ENCODE peak calls at places on chromosomes 1 and 21, in nine cellular contexts. One of them, this sample, is unnamed. For H3K4me1, the result is how much of the 10 kb centered on the place peaks cover.

GRCh38 chr1:215645861-215646260 is 78.8 kb downstream of the KCTD3 start:
- ATAC-seq in gastrocnemius medialis: no peak
- ATAC-seq in right lobe of liver: no peak
- ATAC-seq in HepG2: no peak
- ATAC-seq in body of pancreas: no peak
- ATAC-seq in upper lobe of left lung: no peak
- ATAC-seq in heart left ventricle: no peak
- ATAC-seq in A549: no peak
- ATAC-seq in HCT116: no peak
- ATAC-seq in this sample: no peak

GRCh38 chr1:75765697-75766355 is 20.2 kb upstream of the RABGGTB start:
- ATAC-seq in gastrocnemius medialis: no peak
- ATAC-seq in right lobe of liver: no peak
- ATAC-seq in HepG2: no peak
- ATAC-seq in body of pancreas: no peak
- ATAC-seq in upper lobe of left lung: no peak
- ATAC-seq in heart left ventricle: no peak
- ATAC-seq in A549: peak
- ATAC-seq in HCT116: peak
- ATAC-seq in this sample: no peak

GRCh38 chr1:234658143-234658542 is 48.2 kb upstream of the IRF2BP2 start:
- ATAC-seq in gastrocnemius medialis: peak
- ATAC-seq in right lobe of liver: peak
- ATAC-seq in HepG2: peak
- ATAC-seq in body of pancreas: peak
- ATAC-seq in upper lobe of left lung: peak
- ATAC-seq in heart left ventricle: no peak
- ATAC-seq in A549: peak
- ATAC-seq in HCT116: no peak
- ATAC-seq in this sample: no peak

GRCh38 chr1:78033797-78034172 is 12.0 kb upstream of the GIPC2 start:
- ATAC-seq in gastrocnemius medialis: no peak
- ATAC-seq in right lobe of liver: no peak
- ATAC-seq in HepG2: peak
- ATAC-seq in body of pancreas: no peak
- ATAC-seq in upper lobe of left lung: no peak
- ATAC-seq in heart left ventricle: no peak
- ATAC-seq in A549: no peak
- ATAC-seq in HCT116: no peak
- ATAC-seq in this sample: no peak

GRCh38 chr1:61842863-61843514 is 100.7 kb downstream of the PATJ start:
- ATAC-seq in gastrocnemius medialis: no peak
- ATAC-seq in right lobe of liver: no peak
- ATAC-seq in HepG2: peak
- ATAC-seq in body of pancreas: no peak
- ATAC-seq in upper lobe of left lung: no peak
- ATAC-seq in heart left ventricle: no peak
- ATAC-seq in A549: peak
- ATAC-seq in HCT116: peak
- ATAC-seq in this sample: no peak

GRCh38 chr1:227094249-227094966 is 154.3 kb downstream of the COQ8A start:
- ATAC-seq in gastrocnemius medialis: no peak
- ATAC-seq in right lobe of liver: peak
- ATAC-seq in HepG2: peak
- ATAC-seq in body of pancreas: peak
- ATAC-seq in upper lobe of left lung: no peak
- ATAC-seq in heart left ventricle: no peak
- ATAC-seq in A549: no peak
- ATAC-seq in HCT116: peak
- ATAC-seq in this sample: no peak

GRCh38 chr1:214259353-214259982 is 21.5 kb upstream of the SMYD2 start:
- ATAC-seq in gastrocnemius medialis: no peak
- ATAC-seq in right lobe of liver: no peak
- ATAC-seq in HepG2: peak
- ATAC-seq in body of pancreas: no peak
- ATAC-seq in upper lobe of left lung: no peak
- ATAC-seq in heart left ventricle: no peak
- ATAC-seq in A549: peak
- ATAC-seq in HCT116: no peak
- ATAC-seq in this sample: no peak

GRCh38 chr1:203316626-203317093 is 11.3 kb downstream of the BTG2 start:
- ATAC-seq in gastrocnemius medialis: no peak
- ATAC-seq in right lobe of liver: peak
- ATAC-seq in HepG2: no peak
- ATAC-seq in body of pancreas: peak
- ATAC-seq in upper lobe of left lung: peak
- ATAC-seq in heart left ventricle: peak
- ATAC-seq in A549: peak
- ATAC-seq in HCT116: no peak
- ATAC-seq in this sample: peak

GRCh38 chr1:177779325-177779965 is 190.4 kb downstream of the SEC16B start:
- ATAC-seq in gastrocnemius medialis: peak
- ATAC-seq in right lobe of liver: no peak
- ATAC-seq in HepG2: no peak
- ATAC-seq in body of pancreas: no peak
- ATAC-seq in upper lobe of left lung: no peak
- ATAC-seq in heart left ventricle: no peak
- ATAC-seq in A549: no peak
- ATAC-seq in HCT116: no peak
- ATAC-seq in this sample: no peak

GRCh38 chr1:202105571-202106339 is 17.0 kb upstream of the GPR37L1 start:
- ATAC-seq in gastrocnemius medialis: no peak
- ATAC-seq in right lobe of liver: no peak
- ATAC-seq in HepG2: no peak
- ATAC-seq in body of pancreas: no peak
- ATAC-seq in upper lobe of left lung: no peak
- ATAC-seq in heart left ventricle: no peak
- ATAC-seq in A549: peak
- ATAC-seq in HCT116: peak
- ATAC-seq in this sample: no peak

GRCh38 chr1:208731976-208732821 is 488.0 kb upstream of the PLXNA2 start:
- ATAC-seq in gastrocnemius medialis: no peak
- ATAC-seq in right lobe of liver: no peak
- ATAC-seq in HepG2: no peak
- ATAC-seq in body of pancreas: no peak
- ATAC-seq in upper lobe of left lung: no peak
- ATAC-seq in heart left ventricle: no peak
- ATAC-seq in A549: no peak
- ATAC-seq in HCT116: no peak
- ATAC-seq in this sample: no peak

GRCh38 chr1:26911399-26912146 is 2.2 kb downstream of the NR0B2 start:
- ATAC-seq in gastrocnemius medialis: no peak
- ATAC-seq in right lobe of liver: no peak
- ATAC-seq in HepG2: no peak
- ATAC-seq in body of pancreas: no peak
- ATAC-seq in upper lobe of left lung: no peak
- ATAC-seq in heart left ventricle: no peak
- ATAC-seq in A549: no peak
- ATAC-seq in HCT116: no peak
- ATAC-seq in this sample: no peak

GRCh38 chr1:47781171-47781959 is 215.8 kb downstream of the TRABD2B start:
- ATAC-seq in gastrocnemius medialis: no peak
- ATAC-seq in right lobe of liver: no peak
- ATAC-seq in HepG2: peak
- ATAC-seq in body of pancreas: no peak
- ATAC-seq in upper lobe of left lung: no peak
- ATAC-seq in heart left ventricle: no peak
- ATAC-seq in A549: no peak
- ATAC-seq in HCT116: no peak
- ATAC-seq in this sample: no peak

DNA sequence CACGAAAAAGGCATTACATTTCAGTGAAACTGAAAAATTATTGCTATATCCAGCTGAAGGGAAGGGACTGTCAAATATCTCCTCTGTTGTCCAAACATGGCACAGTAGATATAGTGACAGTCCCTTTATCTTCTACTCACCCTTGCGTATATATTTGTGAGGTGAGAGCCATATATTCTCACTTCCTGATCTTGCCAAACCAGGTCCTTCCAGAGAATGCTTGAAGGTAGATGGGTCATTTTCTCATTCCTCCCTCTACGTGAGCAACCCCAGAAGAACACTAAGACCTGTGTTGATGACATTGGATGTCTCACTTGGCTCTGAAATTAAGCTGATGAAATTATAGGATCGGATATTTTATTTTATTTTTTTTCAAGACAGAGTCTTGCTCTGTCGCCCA is 151.2 kb downstream of the DHRS3 start:
- ATAC-seq in gastrocnemius medialis: no peak
- ATAC-seq in right lobe of liver: no peak
- ATAC-seq in HepG2: no peak
- ATAC-seq in body of pancreas: no peak
- ATAC-seq in upper lobe of left lung: no peak
- ATAC-seq in heart left ventricle: no peak
- ATAC-seq in A549: no peak
- ATAC-seq in HCT116: no peak
- ATAC-seq in this sample: no peak
- H3K4me1 ChIP-seq in gastrocnemius medialis: half or more
- H3K4me1 ChIP-seq in right lobe of liver: under half
- H3K4me1 ChIP-seq in HepG2: under half
- H3K4me1 ChIP-seq in body of pancreas: half or more
- H3K4me1 ChIP-seq in upper lobe of left lung: under half
- H3K4me1 ChIP-seq in heart left ventricle: half or more
- H3K4me1 ChIP-seq in A549: under half
- H3K4me1 ChIP-seq in HCT116: under half
- H3K4me1 ChIP-seq in this sample: half or more

GRCh38 chr1:151401860-151402259 is 2.5 kb downstream of the PSMB4 start:
- ATAC-seq in gastrocnemius medialis: no peak
- ATAC-seq in right lobe of liver: no peak
- ATAC-seq in HepG2: no peak
- ATAC-seq in body of pancreas: no peak
- ATAC-seq in upper lobe of left lung: no peak
- ATAC-seq in heart left ventricle: no peak
- ATAC-seq in A549: no peak
- ATAC-seq in HCT116: no peak
- ATAC-seq in this sample: no peak

GRCh38 chr1:151402764-151403163 is 3.4 kb downstream of the PSMB4 start:
- ATAC-seq in gastrocnemius medialis: no peak
- ATAC-seq in right lobe of liver: no peak
- ATAC-seq in HepG2: no peak
- ATAC-seq in body of pancreas: no peak
- ATAC-seq in upper lobe of left lung: no peak
- ATAC-seq in heart left ventricle: no peak
- ATAC-seq in A549: no peak
- ATAC-seq in HCT116: no peak
- ATAC-seq in this sample: no peak

GRCh38 chr1:151399890-151400235 is 490 bp downstream of the PSMB4 start:
- ATAC-seq in gastrocnemius medialis: peak
- ATAC-seq in right lobe of liver: peak
- ATAC-seq in HepG2: peak
- ATAC-seq in body of pancreas: peak
- ATAC-seq in upper lobe of left lung: peak
- ATAC-seq in heart left ventricle: no peak
- ATAC-seq in A549: peak
- ATAC-seq in HCT116: peak
- ATAC-seq in this sample: peak

GRCh38 chr1:151403612-151404011 is 4.2 kb downstream of the PSMB4 start:
- ATAC-seq in gastrocnemius medialis: no peak
- ATAC-seq in right lobe of liver: no peak
- ATAC-seq in HepG2: no peak
- ATAC-seq in body of pancreas: no peak
- ATAC-seq in upper lobe of left lung: no peak
- ATAC-seq in heart left ventricle: no peak
- ATAC-seq in A549: no peak
- ATAC-seq in HCT116: no peak
- ATAC-seq in this sample: no peak

DNA sequence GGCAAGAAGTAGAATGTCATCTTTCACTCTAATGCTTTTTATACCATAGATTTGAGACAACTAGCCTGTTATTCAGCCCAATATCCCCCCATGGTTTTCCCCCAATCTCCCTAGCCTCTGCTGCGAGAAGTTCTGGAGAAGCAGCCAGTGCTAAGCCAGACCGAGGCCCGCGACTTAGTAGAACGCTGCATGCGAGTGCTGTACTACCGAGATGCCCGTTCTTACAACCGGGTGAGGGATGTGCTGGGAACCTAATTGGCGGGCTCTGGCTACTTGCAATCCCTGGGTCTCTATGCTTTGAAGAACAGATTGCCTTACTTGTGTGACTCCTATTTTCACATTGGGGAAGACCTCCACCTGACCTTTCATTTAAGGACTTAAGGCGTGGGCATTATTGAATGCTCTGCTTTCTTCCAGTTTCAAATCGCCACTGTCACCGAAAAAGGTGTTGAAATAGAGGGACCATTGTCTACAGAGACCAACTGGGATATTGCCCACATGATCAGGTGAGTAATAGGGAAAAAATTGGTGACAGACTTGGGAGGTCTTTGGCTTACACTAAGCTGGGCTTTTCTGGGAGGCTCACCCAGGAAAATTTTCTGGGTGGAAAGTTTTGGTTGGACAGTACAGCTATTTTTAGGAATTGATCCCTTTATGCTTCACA is 1.9 kb downstream of the PSMB4 start:
- ATAC-seq in gastrocnemius medialis: no peak
- ATAC-seq in right lobe of liver: no peak
- ATAC-seq in HepG2: no peak
- ATAC-seq in body of pancreas: no peak
- ATAC-seq in upper lobe of left lung: no peak
- ATAC-seq in heart left ventricle: no peak
- ATAC-seq in A549: no peak
- ATAC-seq in HCT116: no peak
- ATAC-seq in this sample: no peak
- TF ChIP-seq POLR2A in gastrocnemius medialis: no peak
- TF ChIP-seq POLR2A in right lobe of liver: no peak
- TF ChIP-seq POLR2A in HepG2: no peak
- TF ChIP-seq POLR2A in body of pancreas: no peak
- TF ChIP-seq POLR2A in upper lobe of left lung: no peak
- TF ChIP-seq POLR2A in heart left ventricle: no peak
- TF ChIP-seq POLR2A in A549: no peak
- TF ChIP-seq POLR2A in HCT116: no peak
- TF ChIP-seq POLR2A in this sample: no peak

DNA sequence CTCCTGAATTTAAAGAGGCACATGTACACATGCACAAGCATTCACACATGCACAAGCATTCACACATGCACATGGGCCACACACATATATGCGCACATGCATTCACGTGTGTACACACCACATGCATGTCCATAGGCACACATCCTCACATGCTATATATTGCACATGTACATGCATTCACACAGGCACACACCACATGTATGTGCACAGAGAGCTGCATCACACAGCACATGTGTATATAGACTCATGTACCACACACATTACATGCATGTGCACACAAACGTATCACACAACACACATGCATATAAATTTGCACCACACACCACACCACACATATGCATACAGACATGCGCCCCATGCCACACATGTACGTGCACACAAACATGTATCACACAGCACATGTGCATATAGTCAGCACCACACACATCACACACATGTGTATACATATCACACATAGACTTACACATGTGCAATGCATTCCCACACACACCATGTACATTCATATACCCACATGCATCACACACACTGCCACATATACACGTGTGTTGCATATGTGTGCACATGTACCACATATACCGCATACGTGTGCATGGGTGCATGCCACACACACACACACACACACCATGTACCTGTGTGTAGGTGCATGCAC is 54.6 kb upstream of the COL18A1 start:
- ATAC-seq in gastrocnemius medialis: no peak
- ATAC-seq in right lobe of liver: no peak
- ATAC-seq in HepG2: no peak
- ATAC-seq in body of pancreas: no peak
- ATAC-seq in upper lobe of left lung: no peak
- ATAC-seq in heart left ventricle: no peak
- ATAC-seq in A549: no peak
- ATAC-seq in HCT116: no peak
- ATAC-seq in this sample: no peak
- H3K4me3 ChIP-seq in gastrocnemius medialis: no peak
- H3K4me3 ChIP-seq in right lobe of liver: no peak
- H3K4me3 ChIP-seq in HepG2: no peak
- H3K4me3 ChIP-seq in body of pancreas: no peak
- H3K4me3 ChIP-seq in upper lobe of left lung: no peak
- H3K4me3 ChIP-seq in heart left ventricle: no peak
- H3K4me3 ChIP-seq in A549: no peak
- H3K4me3 ChIP-seq in HCT116: no peak
- H3K4me3 ChIP-seq in this sample: no peak

GRCh38 chr1:39895096-39895495 is 6.6 kb downstream of the MYCL start:
- ATAC-seq in gastrocnemius medialis: no peak
- ATAC-seq in right lobe of liver: no peak
- ATAC-seq in HepG2: no peak
- ATAC-seq in body of pancreas: no peak
- ATAC-seq in upper lobe of left lung: peak
- ATAC-seq in heart left ventricle: no peak
- ATAC-seq in A549: no peak
- ATAC-seq in HCT116: no peak
- ATAC-seq in this sample: no peak
- H3K4me1 ChIP-seq in gastrocnemius medialis: under half
- H3K4me1 ChIP-seq in right lobe of liver: under half
- H3K4me1 ChIP-seq in HepG2: half or more
- H3K4me1 ChIP-seq in body of pancreas: half or more
- H3K4me1 ChIP-seq in upper lobe of left lung: under half
- H3K4me1 ChIP-seq in heart left ventricle: under half
- H3K4me1 ChIP-seq in A549: under half
- H3K4me1 ChIP-seq in HCT116: under half
- H3K4me1 ChIP-seq in this sample: under half

This sample was measured in gastroesophageal sphincter.